ENCODE peak calls at places on chromosome 14, in five cellular contexts. M, S, P, Y and E are unnamed samples.
A peak's percentile ranks its signal among the peaks of the same experiment; 100 is the strongest.

GRCh38 chr14:51317373-51317772 is 77.3 kb downstream of the TMX1 start:
- DNase-seq in M (no peak), Y (no peak), S (no peak), P (no peak), E (no peak)

GRCh38 chr14:106417224-106418049 is 891.1 kb downstream of the TMEM121 start:
- DNase-seq in Y (peak; percentile 46), S (no peak), M (no peak), P (peak; percentile 2), E (no peak)

GRCh38 chr14:56322531-56322930 is 204.3 kb downstream of the PELI2 start:
- DNase-seq in P (no peak), M (no peak), Y (no peak), S (no peak), E (no peak)

GRCh38 chr14:67392728-67393314 is 19.1 kb downstream of the PLEK2 start:
- DNase-seq in P (no peak), S (peak; percentile 87), M (no peak), Y (no peak), E (peak; percentile 80)

GRCh38 chr14:51008416-51008815 is 64.1 kb upstream of the PYGL start:
- DNase-seq in P (no peak), S (no peak), Y (no peak), M (no peak), E (no peak)

GRCh38 chr14:25537846-25538455 is 488.0 kb upstream of the STXBP6 start:
- DNase-seq in P (no peak), S (no peak), Y (peak; percentile 75), M (no peak), E (no peak)

GRCh38 chr14:101444116-101444515 is 117.2 kb upstream of the DIO3 start:
- DNase-seq in S (peak; percentile 83), M (peak; percentile 52), P (no peak), Y (no peak), E (no peak)

GRCh38 chr14:20801726-20802125 is 918 bp downstream of the RNASE1 start:
- DNase-seq in M (no peak), P (no peak), Y (no peak), S (no peak), E (no peak)

GRCh38 chr14:91367173-91368171 is 50.1 kb downstream of the CCDC88C start:
- DNase-seq in P (no peak), M (no peak), S (no peak), Y (no peak), E (no peak)

GRCh38 chr14:81474156-81474492 is 59.5 kb downstream of the SEL1L start:
- DNase-seq in M (no peak), S (no peak), P (no peak), Y (no peak), E (no peak)

GRCh38 chr14:49659526-49660455 is 24.7 kb upstream of the DNAAF2 start:
- DNase-seq in P (no peak), Y (no peak), S (no peak), M (no peak), E (no peak)

GRCh38 chr14:91218041-91218440 is 26.5 kb downstream of the GPR68 start:
- DNase-seq in Y (no peak), M (no peak), P (no peak), S (no peak), E (no peak)

GRCh38 chr14:51877807-51878206 is 17.4 kb downstream of the GNG2 start:
- DNase-seq in P (no peak), S (no peak), M (no peak), Y (no peak), E (no peak)

GRCh38 chr14:31090872-31091764 is 64.9 kb upstream of the STRN3 start:
- DNase-seq in P (peak; percentile 96), Y (no peak), M (peak; percentile 85), S (no peak), E (no peak)

GRCh38 chr14:101878222-101879211 is 85.9 kb upstream of the DYNC1H1 start:
- DNase-seq in P (no peak), S (no peak), M (no peak), Y (no peak), E (peak; percentile 68)

GRCh38 chr14:89384023-89384422 is 33.0 kb downstream of the FOXN3 start:
- DNase-seq in P (no peak), M (no peak), S (no peak), Y (no peak), E (no peak)

GRCh38 chr14:93936245-93936644 is 9.1 kb downstream of the FAM181A start:
- DNase-seq in M (no peak), Y (peak; percentile 56), S (no peak), P (no peak), E (no peak)

GRCh38 chr14:103699901-103700752 is 15.1 kb downstream of the XRCC3 start:
- DNase-seq in M (no peak), P (no peak), Y (no peak), S (no peak), E (no peak)

GRCh38 chr14:31336646-31337045 is 83.7 kb downstream of the HEATR5A start:
- DNase-seq in M (no peak), P (peak; percentile 77), Y (no peak), S (no peak), E (no peak)

GRCh38 chr14:75101491-75101890 is 25.4 kb downstream of the NEK9 start:
- DNase-seq in M (no peak), Y (no peak), P (no peak), S (no peak), E (no peak)

GRCh38 chr14:42130809-42131208 is 524.1 kb downstream of the LRFN5 start:
- DNase-seq in S (no peak), Y (no peak), P (no peak), M (no peak), E (no peak)

GRCh38 chr14:80872645-80873044 is 68.9 kb downstream of the CEP128 start:
- DNase-seq in M (no peak), Y (no peak), P (no peak), S (no peak), E (no peak)

GRCh38 chr14:68784298-68784910 is 8.5 kb downstream of the ZFP36L1 start:
- DNase-seq in P (peak; percentile 49), Y (no peak), S (peak; percentile 90), M (no peak), E (no peak)

GRCh38 chr14:94116701-94117100 is 6.2 kb downstream of the IFI27 start:
- DNase-seq in Y (no peak), S (no peak), P (no peak), M (no peak), E (no peak)

GRCh38 chr14:82855912-82856381 is 1322.3 kb upstream of the SEL1L start:
- DNase-seq in S (no peak), P (peak; percentile 37), Y (no peak), M (no peak), E (no peak)

GRCh38 chr14:94638330-94638729 is 26.1 kb downstream of the SERPINA3 start:
- DNase-seq in S (no peak), M (no peak), P (no peak), Y (no peak), E (no peak)

GRCh38 chr14:54652188-54652889 is 85.4 kb downstream of the SAMD4A start:
- DNase-seq in P (peak; percentile 99), M (peak; percentile 99), S (peak; percentile 94), Y (peak; percentile 59), E (peak; percentile 92)

GRCh38 chr14:76109087-76109880 is 42.4 kb upstream of the GPATCH2L start:
- DNase-seq in P (no peak), S (no peak), Y (no peak), M (peak; percentile 20), E (no peak)

GRCh38 chr14:94174622-94175402 is 690 bp downstream of the PPP4R4 start:
- DNase-seq in S (no peak), P (no peak), Y (peak; percentile 50), M (no peak), E (no peak)

GRCh38 chr14:85529803-85530574 is at the start of gene FLRT2:
- DNase-seq in M (no peak), S (no peak), P (peak; percentile 82), Y (peak; percentile 33), E (peak; percentile 91)

GRCh38 chr14:22251090-22251489 is 337.9 kb downstream of the DAD1 start:
- DNase-seq in M (no peak), Y (no peak), S (no peak), P (no peak), E (no peak)
- TF ChIP-seq CTCF in M (no peak), Y (no peak), S (no peak), P (no peak), E (no peak)

GRCh38 chr14:32996343-32996742 is 57.7 kb downstream of the NPAS3 start:
- DNase-seq in P (no peak), S (no peak), M (no peak), Y (no peak), E (no peak)

GRCh38 chr14:32998433-32998832 is 59.8 kb downstream of the NPAS3 start:
- DNase-seq in S (no peak), M (peak; percentile 14), Y (no peak), P (peak; percentile 48), E (no peak)
- TF ChIP-seq CTCF in S (peak; percentile 58), M (peak; percentile 66), Y (no peak), P (peak; percentile 66), E (peak; percentile 58)

GRCh38 chr14:78131201-78131600 is 39.0 kb upstream of the NRXN3 start:
- DNase-seq in S (no peak), M (no peak), P (no peak), Y (no peak), E (no peak)

GRCh38 chr14:78127233-78127632 is 42.9 kb upstream of the NRXN3 start:
- DNase-seq in P (no peak), M (no peak), S (no peak), Y (no peak), E (no peak)

GRCh38 chr14:78129375-78129774 is 40.8 kb upstream of the NRXN3 start:
- DNase-seq in S (no peak), Y (no peak), M (no peak), P (no peak), E (peak; percentile 65)

GRCh38 chr14:78131616-78132015 is 38.6 kb upstream of the NRXN3 start:
- DNase-seq in M (no peak), S (no peak), P (no peak), Y (no peak), E (peak; percentile 56)

GRCh38 chr14:78130356-78130755 is 39.8 kb upstream of the NRXN3 start:
- DNase-seq in S (no peak), P (no peak), M (no peak), Y (no peak), E (peak; percentile 10)
- TF ChIP-seq CTCF in S (no peak), P (no peak), M (no peak), Y (no peak), E (no peak)

DNA sequence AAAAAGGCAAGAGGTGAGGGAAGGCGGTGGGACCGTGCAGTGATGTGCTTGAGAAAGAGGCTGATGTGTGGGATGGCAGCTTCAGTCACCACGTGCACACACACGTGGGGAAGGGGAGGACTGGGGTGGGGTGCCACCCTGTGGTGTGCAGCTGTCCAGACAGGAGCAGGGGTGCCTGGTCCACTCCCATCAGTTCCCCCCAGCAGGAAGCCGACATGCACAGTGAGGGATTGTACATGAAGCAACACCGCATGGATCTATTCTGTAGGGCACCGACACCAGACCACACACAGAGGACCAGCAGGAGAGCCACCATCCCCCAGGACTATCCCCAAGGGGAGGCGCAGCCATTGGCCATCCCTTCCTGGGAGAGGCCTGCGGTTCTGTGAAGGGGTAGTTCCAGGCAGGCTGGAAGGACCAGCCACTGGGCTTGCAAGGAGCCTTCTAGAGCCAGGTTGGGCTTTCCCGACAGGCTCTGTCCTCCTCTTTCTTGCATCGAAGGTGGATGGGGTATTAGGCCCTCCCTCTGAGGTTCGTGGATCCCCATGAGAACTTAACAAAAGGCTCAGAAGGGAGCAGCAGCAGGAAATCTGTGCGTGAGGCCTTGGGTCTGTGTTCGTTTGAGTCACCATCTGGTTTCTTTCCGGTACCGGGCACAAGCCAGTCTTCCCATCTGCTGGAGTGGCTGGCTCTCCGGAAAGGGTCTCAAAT is 59.7 kb downstream of the PLEKHG3 start:
- DNase-seq in Y (no peak), P (peak; percentile 54), M (peak; percentile 17), S (no peak), E (no peak)
- TF ChIP-seq CTCF in Y (no peak), P (no peak), M (no peak), S (no peak), E (peak; percentile 34)